ENCODE peak calls at places on chromosomes 12 and 14, in six cellular contexts. N is fibroblast of lung, I is IMR-90, Q is astrocyte, U is HCT116, H is HepG2. G is an unnamed sample.

GRCh38 chr12:42056130-42056529 is 88.5 kb downstream of the GXYLT1 start:
- DNase-seq in N (no peak), I (no peak), Q (no peak), U (no peak), H (no peak), G (no peak)

GRCh38 chr14:50822501-50823042 is 8.4 kb downstream of the NIN start:
- DNase-seq in N (no peak), I (no peak), Q (no peak), U (no peak), H (no peak), G (no peak)

GRCh38 chr12:76337583-76337982 is 10.6 kb downstream of the BBS10 start:
- DNase-seq in N (peak; percentile 56), I (peak; percentile 68), Q (peak; percentile 79), U (no peak), H (no peak), G (peak; percentile 25)

GRCh38 chr12:113934060-113934829 is 31.9 kb downstream of the RBM19 start:
- DNase-seq in N (no peak), I (no peak), Q (no peak), U (no peak), H (no peak), G (no peak)

GRCh38 chr14:22802860-22803562 is 12.2 kb downstream of the SLC7A7 start:
- DNase-seq in N (no peak), I (peak; percentile 57), Q (no peak), U (no peak), H (no peak), G (no peak)

GRCh38 chr12:20211537-20211936 is 156.8 kb upstream of the PDE3A start:
- DNase-seq in N (peak; percentile 18), I (no peak), Q (no peak), U (no peak), H (no peak), G (no peak)

GRCh38 chr14:39203659-39204606 is 28.9 kb downstream of the PNN start:
- DNase-seq in N (no peak), I (no peak), Q (no peak), U (peak; percentile 27), H (peak; percentile 70), G (no peak)

GRCh38 chr12:104599985-104600712 is 143.4 kb downstream of the CHST11 start:
- DNase-seq in N (no peak), I (no peak), Q (no peak), U (no peak), H (no peak), G (no peak)

GRCh38 chr14:106843951-106844483 is 1317.6 kb downstream of the TMEM121 start:
- DNase-seq in N (no peak), I (no peak), Q (no peak), U (no peak), H (no peak), G (peak; percentile 71)

GRCh38 chr14:89498836-89499235 is 81.8 kb upstream of the FOXN3 start:
- DNase-seq in N (no peak), I (no peak), Q (no peak), U (no peak), H (no peak), G (no peak)
- H3K27ac ChIP-seq in N (no peak overlapping the region), I (no peak overlapping the region), Q (no peak overlapping the region), U (no peak overlapping the region), H (no peak overlapping the region), G (no peak overlapping the region)

DNA sequence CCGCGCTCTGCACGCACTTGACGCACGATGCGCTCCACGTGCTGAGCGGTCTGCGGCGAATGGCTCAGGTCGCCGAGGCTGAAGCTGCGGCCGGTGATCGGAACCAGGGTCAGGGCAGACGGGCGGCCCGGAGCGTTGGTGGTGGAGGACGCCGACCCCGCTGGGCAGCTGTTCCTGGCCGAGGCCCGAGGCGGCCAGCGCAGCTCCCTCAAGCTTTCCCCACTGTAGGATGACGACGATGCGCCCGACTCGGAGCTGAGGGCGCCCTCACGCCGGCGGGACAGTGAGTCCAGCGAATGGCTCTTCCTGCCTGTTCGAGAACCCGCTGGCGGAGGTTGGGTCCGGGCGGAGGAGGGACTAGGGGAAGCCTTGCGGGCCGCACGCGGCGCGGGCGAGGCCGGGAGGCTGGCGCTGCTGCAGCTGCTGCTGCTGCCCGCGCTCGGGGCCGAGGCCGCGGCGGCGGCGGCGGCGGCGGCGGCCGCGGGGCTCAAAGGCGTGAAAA is 2.0 kb downstream of the CCDC177 start:
- DNase-seq in N (no peak), I (no peak), Q (no peak), U (no peak), H (no peak), G (peak; percentile 81)
- H3K4me3 ChIP-seq in N (no peak overlapping the region), I (peak overlapping the region; percentile 43), Q (no peak overlapping the region), U (no peak overlapping the region), H (peak overlapping the region; percentile 58), G (no peak overlapping the region)

GRCh38 chr12:89928467-89928866 is 219.8 kb upstream of the ATP2B1 start:
- DNase-seq in N (no peak), I (no peak), Q (no peak), U (no peak), H (no peak), G (no peak)
- H2AFZ ChIP-seq in N (no peak overlapping the region), I (no peak overlapping the region), Q (no peak overlapping the region), U (no peak overlapping the region), H (no peak overlapping the region), G (no peak overlapping the region)

GRCh38 chr12:102474438-102475064 is 5.8 kb downstream of the IGF1 start:
- DNase-seq in N (no peak), I (peak; percentile 62), Q (peak; percentile 87), U (peak; percentile 26), H (no peak), G (no peak)
- H3K27ac ChIP-seq in N (no peak overlapping the region), I (no peak overlapping the region), Q (no peak overlapping the region), U (no peak overlapping the region), H (no peak overlapping the region), G (no peak overlapping the region)

GRCh38 chr12:111418594-111418880 is 12.8 kb downstream of the SH2B3 start:
- DNase-seq in N (no peak), I (no peak), Q (no peak), U (no peak), H (no peak), G (peak; percentile 11)
- H3K4me3 ChIP-seq in N (no peak overlapping the region), I (no peak overlapping the region), Q (no peak overlapping the region), U (no peak overlapping the region), H (no peak overlapping the region), G (no peak overlapping the region)

G was measured in osteoblast.